ENCODE peak calls at places on chromosomes 16 and 17, in four cellular contexts. C is PC-9, W is heart right ventricle, U is esophagus squamous epithelium. K is an unnamed sample.

GRCh38 chr16:14492614-14493013 is 137.4 kb downstream of the PARN start:
- DNase-seq in C (no peak), U (no peak), W (no peak), K (no peak)

GRCh38 chr17:2883544-2884203 is 87.4 kb downstream of the RAP1GAP2 start:
- DNase-seq in U (no peak), W (peak; percentile 44), C (peak; percentile 72), K (peak; percentile 58)

GRCh38 chr17:34715504-34715903 is 136.1 kb downstream of the TMEM132E start:
- DNase-seq in W (no peak), C (no peak), U (no peak), K (no peak)

GRCh38 chr17:38469875-38470274 is 41.6 kb downstream of the ARHGAP23 start:
- DNase-seq in W (no peak), C (no peak), U (no peak), K (no peak)

GRCh38 chr16:72876981-72877373 is 171.0 kb downstream of the ZFHX3 start:
- DNase-seq in W (no peak), C (no peak), U (no peak), K (no peak)

GRCh38 chr17:78563189-78564145 is 13.7 kb downstream of the DNAH17 start:
- DNase-seq in W (peak; percentile 83), U (no peak), C (no peak), K (no peak)

GRCh38 chr16:89241187-89242003 is 23.9 kb downstream of the ZNF778 start:
- DNase-seq in U (no peak), C (peak; percentile 74), W (peak; percentile 62), K (peak; percentile 45)

GRCh38 chr17:27552467-27552779 is 78.6 kb upstream of the LGALS9 start:
- DNase-seq in W (no peak), C (peak; percentile 94), U (no peak), K (peak; percentile 35)

GRCh38 chr17:18986541-18987229 is 17.9 kb downstream of the FAM83G start:
- DNase-seq in W (no peak), U (no peak), C (no peak), K (no peak)

GRCh38 chr17:4001048-4001590 is 36.9 kb upstream of the ATP2A3 start:
- DNase-seq in U (no peak), C (no peak), W (no peak), K (no peak)

GRCh38 chr17:33389506-33390141 is 96.5 kb upstream of the ASIC2 start:
- DNase-seq in W (no peak), U (no peak), C (no peak), K (no peak)

GRCh38 chr17:9002610-9003354 is 18.5 kb upstream of the NTN1 start:
- DNase-seq in W (no peak), U (no peak), C (peak; percentile 49), K (no peak)

GRCh38 chr16:53456625-53457024 is 22.4 kb downstream of the RBL2 start:
- DNase-seq in U (no peak), W (no peak), C (no peak), K (no peak)

GRCh38 chr17:1491406-1492248 is 859 bp downstream of the MYO1C start:
- DNase-seq in W (peak; percentile 67), C (peak; percentile 65), U (no peak), K (no peak)

GRCh38 chr16:55476625-55477533 is 2.1 kb upstream of the MMP2 start:
- DNase-seq in C (no peak), W (peak; percentile 67), U (no peak), K (no peak)

GRCh38 chr16:2470603-2471015 is 488 bp upstream of the NTN3 start:
- DNase-seq in W (no peak), U (no peak), C (no peak), K (peak; percentile 39)

GRCh38 chr16:21638573-21638975 is 13.8 kb downstream of the IGSF6 start:
- DNase-seq in W (no peak), C (no peak), U (no peak), K (peak; percentile 80)

GRCh38 chr16:30957456-30958163 is at the start of gene SETD1A:
- DNase-seq in C (peak; percentile 96), U (peak; percentile 84), W (peak; percentile 99), K (peak; percentile 80)

GRCh38 chr16:55328611-55329569 is 4.9 kb downstream of the IRX6 start:
- DNase-seq in U (no peak), W (no peak), C (no peak), K (no peak)

GRCh38 chr16:75477680-75478473 is 13.4 kb upstream of the TMEM170A start:
- DNase-seq in W (no peak), C (peak; percentile 45), U (no peak), K (peak; percentile 39)

GRCh38 chr17:69945698-69946185 is 129.3 kb upstream of the KCNJ16 start:
- DNase-seq in U (no peak), W (peak; percentile 10), C (no peak), K (no peak)

GRCh38 chr16:54366943-54367342 is 80.4 kb upstream of the IRX3 start:
- DNase-seq in C (no peak), U (no peak), W (no peak), K (no peak)

GRCh38 chr16:85028638-85029412 is 1.2 kb downstream of the KIAA0513 start:
- DNase-seq in W (peak; percentile 41), U (no peak), C (peak; percentile 50), K (peak; percentile 69)

GRCh38 chr16:85027968-85028637 is 508 bp downstream of the KIAA0513 start:
- DNase-seq in U (no peak), C (no peak), W (peak; percentile 15), K (no peak)

GRCh38 chr16:85026696-85027095 is 899 bp upstream of the KIAA0513 start:
- DNase-seq in C (no peak), W (no peak), U (no peak), K (no peak)

GRCh38 chr16:85025781-85026653 is 1.6 kb upstream of the KIAA0513 start:
- DNase-seq in W (no peak), U (no peak), C (no peak), K (no peak)

GRCh38 chr16:85027349-85027967 is at the start of gene KIAA0513:
- DNase-seq in C (peak; percentile 95), U (peak; percentile 67), W (peak; percentile 93), K (peak; percentile 59)
- TF ChIP-seq CTCF in C (no peak), U (no peak), W (peak; percentile 10), K (peak; percentile 41)

GRCh38 chr16:70574595-70575271 is 51.1 kb downstream of the SF3B3 start:
- DNase-seq in U (no peak), W (no peak), C (no peak), K (no peak)
- H3K27ac ChIP-seq in U (peak overlapping the region; percentile 67), W (peak overlapping the region; percentile 59), C (peak overlapping the region; percentile 12), K (no peak overlapping the region)

DNA sequence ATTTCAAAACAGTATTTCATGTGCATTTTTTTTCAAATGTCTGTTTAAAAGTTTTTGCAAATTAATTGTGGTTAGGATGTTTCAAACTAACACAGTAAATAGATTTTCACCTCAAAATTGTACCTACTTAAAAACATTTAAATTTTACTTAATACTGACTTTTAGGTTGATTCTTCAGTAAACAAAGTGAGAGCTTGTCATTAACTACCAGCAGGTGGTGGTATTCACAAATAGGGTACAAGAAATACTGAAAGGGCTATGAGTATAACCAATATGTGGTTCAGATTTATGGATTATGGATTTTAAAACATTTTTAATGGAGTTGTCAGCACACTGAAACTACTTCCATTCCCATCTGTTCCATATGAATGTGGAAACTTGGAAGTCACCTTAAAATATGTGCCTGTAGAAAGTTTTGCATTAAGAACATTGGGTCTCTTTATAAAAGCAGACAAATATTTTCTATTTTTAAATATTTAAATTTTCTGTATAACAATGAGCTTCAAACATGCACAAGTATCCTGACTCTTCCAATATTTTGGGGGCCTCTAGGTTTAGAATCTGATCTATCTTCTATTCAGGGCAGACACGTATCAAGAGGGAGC is 155.5 kb downstream of the SNX11 start:
- DNase-seq in U (no peak), W (no peak), C (no peak), K (no peak)
- H3K4me1 ChIP-seq in U (peaks cover 3% of the 10 kb centered on the region), W (no peaks in the 10 kb centered on the region), C (peaks cover 22% of the 10 kb centered on the region), K (no peaks in the 10 kb centered on the region)

DNA sequence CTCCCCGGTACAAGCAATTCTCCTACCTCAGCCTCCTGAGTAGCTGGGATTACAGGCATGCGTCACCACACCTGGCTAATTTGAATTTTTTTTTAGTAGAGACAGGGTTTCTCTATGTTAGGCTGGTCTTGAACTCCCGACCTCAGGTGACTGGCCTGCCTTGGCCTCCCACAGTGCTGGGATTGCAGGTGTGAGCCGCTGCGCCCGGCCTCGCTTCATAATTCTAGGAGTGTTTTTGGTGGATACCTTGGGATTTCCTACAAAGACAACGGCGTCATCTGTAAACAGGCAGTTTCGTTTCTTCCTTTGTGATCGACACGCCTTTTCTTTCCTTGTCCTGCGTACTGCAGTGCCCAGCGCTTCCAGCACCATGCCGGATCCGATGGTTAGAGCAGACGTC is 60.9 kb upstream of the GNG13 start:
- DNase-seq in U (no peak), W (no peak), C (no peak), K (no peak)
- TF ChIP-seq CTCF in U (no peak), W (no peak), C (no peak), K (no peak)

GRCh38 chr17:81697261-81698044 is 5.7 kb upstream of the MRPL12 start:
- DNase-seq in C (no peak), U (no peak), W (no peak), K (no peak)
- H3K27ac ChIP-seq in C (no peak overlapping the region), U (no peak overlapping the region), W (peak overlapping the region; percentile 36), K (no peak overlapping the region)

DNA sequence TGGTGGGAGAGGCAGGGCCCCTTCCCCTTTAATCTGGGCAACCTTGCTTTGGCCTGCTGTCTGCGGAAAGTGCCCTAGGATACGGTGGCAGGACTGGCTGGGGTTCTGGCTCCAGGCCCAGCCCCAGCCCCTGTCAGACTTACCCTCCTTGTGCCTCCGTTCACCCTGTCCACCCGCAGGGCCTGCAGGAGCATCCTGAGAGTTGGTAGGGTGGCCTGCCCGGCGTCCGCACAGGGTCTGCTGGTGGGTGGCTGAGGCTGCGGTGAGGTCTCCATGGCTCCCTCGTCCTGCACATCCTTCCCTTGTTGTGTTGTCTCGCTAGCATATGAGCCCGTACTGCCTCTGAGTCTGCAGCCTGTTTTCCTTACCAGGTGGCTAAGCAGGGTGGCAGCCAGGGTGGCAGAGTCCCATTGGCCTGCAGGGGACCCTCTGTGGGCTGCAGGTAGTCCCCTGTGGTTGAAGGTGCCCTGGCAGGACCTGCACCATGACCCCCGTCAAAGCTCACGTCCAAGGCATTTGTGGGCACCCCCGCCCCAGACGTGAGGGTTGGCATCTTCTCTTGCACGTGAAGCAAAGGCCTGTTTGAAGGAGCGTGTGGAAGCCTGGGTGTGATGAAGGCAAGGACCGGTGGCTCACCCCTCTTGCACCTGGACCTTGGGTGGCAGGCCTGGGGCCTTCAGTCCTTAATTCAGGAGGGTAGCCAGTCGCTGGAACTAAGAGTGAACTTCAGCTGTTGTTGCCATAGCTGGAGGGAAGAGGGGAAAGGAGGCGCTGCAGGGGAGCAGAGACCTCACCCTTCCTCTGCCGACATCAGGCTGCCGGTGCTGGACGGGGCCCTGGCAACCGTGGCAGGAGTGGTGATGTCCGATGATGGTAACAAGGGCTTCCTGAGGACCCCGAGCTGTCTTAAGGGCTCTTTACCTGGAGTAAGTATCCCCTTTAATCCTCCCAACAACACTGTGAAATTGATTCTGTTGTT is 293.7 kb downstream of the SEC14L1 start:
- DNase-seq in C (no peak), W (no peak), U (no peak), K (no peak)
- H3K4me1 ChIP-seq in C (no peaks in the 10 kb centered on the region), W (peaks cover 98% of the 10 kb centered on the region), U (peaks cover 82% of the 10 kb centered on the region), K (no peaks in the 10 kb centered on the region)

K was measured in foreskin keratinocyte.